ENCODE peak calls at places on chromosomes 13 and 19, in eight cellular contexts. J, O, T, P, Q, V, L and U are unnamed samples.

GRCh38 chr13:106537521-106537920 is 2.1 kb upstream of the EFNB2 start:
- DNase-seq in J (no peak), O (no peak), T (no peak), P (no peak), Q (no peak), V (no peak), L (no peak), U (no peak)

GRCh38 chr13:24922390-24923304 is 158.7 kb downstream of the RNF17 start:
- DNase-seq in J (peak; percentile 94), O (peak; percentile 98), T (peak; percentile 98), P (peak; percentile 98), Q (peak; percentile 98), V (peak; percentile 99), L (peak; percentile 99), U (peak; percentile 98)

GRCh38 chr13:40863723-40864122 is 74.3 kb downstream of the SLC25A15 start:
- DNase-seq in J (no peak), O (no peak), T (no peak), P (no peak), Q (no peak), V (no peak), L (no peak), U (no peak)

GRCh38 chr13:107006646-107007045 is 438.7 kb upstream of the ARGLU1 start:
- DNase-seq in J (no peak), O (no peak), T (no peak), P (no peak), Q (no peak), V (no peak), L (no peak), U (no peak)

GRCh38 chr13:84086847-84087162 is 204.5 kb upstream of the SLITRK1 start:
- DNase-seq in J (no peak), O (no peak), T (no peak), P (no peak), Q (no peak), V (no peak), L (no peak), U (no peak)

GRCh38 chr19:23203841-23204344 is 46.3 kb downstream of the ZNF724 start:
- DNase-seq in J (no peak), O (no peak), T (peak; percentile 7), P (no peak), Q (peak; percentile 31), V (no peak), L (peak; percentile 16), U (peak; percentile 18)

GRCh38 chr13:84255226-84255625 is 373.0 kb upstream of the SLITRK1 start:
- DNase-seq in J (no peak), O (peak; percentile 4), T (no peak), P (no peak), Q (no peak), V (no peak), L (no peak), U (no peak)

GRCh38 chr13:31528758-31529157 is 210.6 kb upstream of the RXFP2 start:
- DNase-seq in J (no peak), O (no peak), T (no peak), P (no peak), Q (no peak), V (no peak), L (no peak), U (no peak)

GRCh38 chr13:40161931-40162330 is 504.5 kb downstream of the FOXO1 start:
- DNase-seq in J (no peak), O (no peak), T (no peak), P (no peak), Q (no peak), V (no peak), L (no peak), U (no peak)

GRCh38 chr13:44801990-44802389 is 187.3 kb downstream of the NUFIP1 start:
- DNase-seq in J (no peak), O (no peak), T (no peak), P (no peak), Q (no peak), V (no peak), L (peak; percentile 84), U (no peak)

GRCh38 chr13:30395192-30396158 is 26.8 kb upstream of the UBE2L5 start:
- DNase-seq in J (peak; percentile 91), O (peak; percentile 91), T (peak; percentile 93), P (peak; percentile 40), Q (peak; percentile 95), V (peak; percentile 98), L (peak; percentile 98), U (peak; percentile 86)

GRCh38 chr19:4062576-4063368 is 3.9 kb downstream of the ZBTB7A start:
- DNase-seq in J (peak; percentile 48), O (no peak), T (no peak), P (no peak), Q (peak; percentile 27), V (no peak), L (no peak), U (no peak)

GRCh38 chr19:12052571-12053169 is at the start of gene ZNF878:
- DNase-seq in J (peak; percentile 93), O (peak; percentile 96), T (peak; percentile 95), P (peak; percentile 99), Q (peak; percentile 85), V (peak; percentile 93), L (peak; percentile 90), U (peak; percentile 91)

GRCh38 chr13:46403851-46404731 is 17.0 kb upstream of the RUBCNL start:
- DNase-seq in J (no peak), O (peak; percentile 50), T (no peak), P (no peak), Q (no peak), V (no peak), L (no peak), U (no peak)

GRCh38 chr13:28741080-28741479 is 22.3 kb upstream of the SLC46A3 start:
- DNase-seq in J (no peak), O (no peak), T (no peak), P (no peak), Q (no peak), V (no peak), L (no peak), U (no peak)

GRCh38 chr13:26305676-26306075 is 51.7 kb downstream of the CDK8 start:
- DNase-seq in J (no peak), O (no peak), T (no peak), P (no peak), Q (no peak), V (no peak), L (no peak), U (no peak)

GRCh38 chr13:75432811-75433244 is 49.1 kb downstream of the TBC1D4 start:
- DNase-seq in J (no peak), O (no peak), T (no peak), P (no peak), Q (no peak), V (no peak), L (no peak), U (no peak)

GRCh38 chr13:20053016-20053415 is 94.5 kb downstream of the ZMYM2 start:
- DNase-seq in J (no peak), O (no peak), T (peak; percentile 77), P (no peak), Q (no peak), V (no peak), L (peak; percentile 29), U (no peak)

GRCh38 chr13:78806457-78806856 is 147.5 kb upstream of the OBI1 start:
- DNase-seq in J (no peak), O (peak; percentile 38), T (no peak), P (peak; percentile 21), Q (no peak), V (no peak), L (peak; percentile 1), U (no peak)

GRCh38 chr13:99289674-99290337 is 17.4 kb downstream of the GPR183 start:
- DNase-seq in J (no peak), O (no peak), T (no peak), P (no peak), Q (no peak), V (no peak), L (no peak), U (no peak)

DNA sequence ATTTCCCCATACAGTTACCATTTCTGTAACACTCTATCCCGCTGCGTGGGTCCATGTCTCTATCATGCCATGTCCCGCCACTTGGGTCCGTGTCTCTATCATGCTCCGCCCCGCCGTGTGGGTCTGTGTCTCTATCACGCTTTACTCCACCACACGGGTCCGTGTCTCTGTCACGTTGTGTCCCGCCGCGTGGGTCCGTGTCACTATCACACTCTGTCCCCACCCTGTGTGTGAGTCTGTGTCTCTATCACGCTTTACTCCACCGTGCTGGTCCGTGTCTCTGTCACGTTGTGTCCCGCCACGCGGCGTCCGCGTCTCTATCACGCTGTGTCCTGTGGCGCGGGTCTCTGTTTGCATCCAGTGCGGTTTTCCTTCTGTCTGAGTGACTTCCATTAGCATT is 11.6 kb downstream of the ADPRHL1 start:
- DNase-seq in J (no peak), O (no peak), T (no peak), P (no peak), Q (no peak), V (peak; percentile 42), L (no peak), U (no peak)
- H3K4me1 ChIP-seq in J (peaks cover 15% of the 10 kb centered on the region), O (peaks cover 4% of the 10 kb centered on the region), T (no peaks in the 10 kb centered on the region), P (no peaks in the 10 kb centered on the region), Q (no peaks in the 10 kb centered on the region), V (no peaks in the 10 kb centered on the region), L (no peaks in the 10 kb centered on the region), U (peaks cover 21% of the 10 kb centered on the region)

GRCh38 chr13:90615236-90615635 is 732.3 kb upstream of the MIR17HG start:
- DNase-seq in J (no peak), O (no peak), T (no peak), P (no peak), Q (no peak), V (no peak), L (no peak), U (no peak)
- H3K4me3 ChIP-seq in J (no peak overlapping the region), O (no peak overlapping the region), T (no peak overlapping the region), P (no peak overlapping the region), Q (no peak overlapping the region), V (no peak overlapping the region), L (no peak overlapping the region), U (no peak overlapping the region)

DNA sequence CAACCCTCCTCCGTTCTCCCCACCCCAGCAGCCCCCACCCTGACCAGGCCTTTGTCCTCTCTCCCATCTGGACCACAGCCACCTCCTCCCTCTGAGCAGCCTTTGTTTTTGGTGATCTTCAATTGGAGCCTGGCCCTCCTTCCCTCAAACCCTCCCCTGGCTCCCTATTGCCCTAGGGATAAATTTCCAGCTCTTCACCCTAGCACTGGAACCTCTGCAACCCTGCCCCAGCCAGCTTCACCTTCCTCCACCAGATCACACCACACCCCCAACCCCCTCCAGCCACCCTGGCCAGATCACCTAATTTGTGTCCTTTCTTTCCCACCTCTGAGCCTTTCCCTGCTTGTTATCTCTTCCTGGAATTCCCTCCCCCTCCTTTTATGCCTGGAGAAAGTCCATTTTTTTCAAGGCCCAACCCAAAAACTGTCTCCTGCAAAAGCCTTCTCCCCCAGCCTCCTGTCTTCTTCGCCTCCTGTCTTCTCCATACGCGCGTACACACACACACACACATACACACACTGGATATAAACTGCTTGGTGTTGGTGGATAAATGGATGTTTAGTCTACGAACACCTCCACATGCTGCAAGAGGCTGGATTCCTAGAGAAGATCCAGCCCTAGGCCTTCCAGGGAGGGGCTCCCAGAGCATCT is 5.2 kb upstream of the TLE2 start:
- DNase-seq in J (peak; percentile 39), O (no peak), T (no peak), P (peak; percentile 20), Q (no peak), V (no peak), L (peak; percentile 57), U (no peak)
- H3K4me1 ChIP-seq in J (peaks cover 12% of the 10 kb centered on the region), O (peaks cover 16% of the 10 kb centered on the region), T (peaks cover 29% of the 10 kb centered on the region), P (peaks cover 20% of the 10 kb centered on the region), Q (peaks cover 8% of the 10 kb centered on the region), V (no peaks in the 10 kb centered on the region), L (peaks cover 15% of the 10 kb centered on the region), U (peaks cover 32% of the 10 kb centered on the region)

DNA sequence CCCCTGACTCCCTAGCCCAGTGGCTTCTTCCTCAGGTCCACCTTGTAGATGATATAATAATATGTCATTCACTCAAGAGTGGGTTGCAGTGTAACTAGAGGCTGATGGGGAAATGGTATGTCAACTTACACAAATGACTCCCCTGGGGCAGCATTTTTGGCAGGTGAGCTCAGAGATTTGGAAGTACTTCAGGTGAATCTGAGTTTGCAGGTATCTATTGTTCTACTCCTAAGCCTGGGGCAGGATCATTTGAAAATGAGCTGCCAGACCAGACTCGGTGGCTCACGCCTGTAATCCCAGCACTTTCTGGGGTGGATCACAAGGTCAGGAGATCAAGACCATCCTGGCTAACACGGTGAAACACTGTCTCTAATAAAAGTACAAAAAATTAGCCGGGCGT is 11.6 kb upstream of the CNMD start:
- DNase-seq in J (no peak), O (no peak), T (no peak), P (no peak), Q (no peak), V (no peak), L (no peak), U (no peak)
- H3K4me3 ChIP-seq in J (no peak overlapping the region), O (no peak overlapping the region), T (no peak overlapping the region), P (no peak overlapping the region), Q (no peak overlapping the region), V (no peak overlapping the region), L (no peak overlapping the region), U (no peak overlapping the region)